ENCODE peak calls at places on chromosomes 5 and 9, in four cellular contexts. J is activated CD4-positive, CD25-positive, alpha-beta regulatory T cell treated with anti-CD3 and anti-CD28 coated beads, Interleukin-2, amount 50 U/mL, for 72 hours; S is right lobe of liver; O is H7. N is an unnamed sample.

GRCh38 chr5:149372041-149372805 is 6.9 kb downstream of the IL17B start:
- DNase-seq in S (no peak), J (no peak), O (no peak), N (no peak)

GRCh38 chr5:72302171-72302570 is 17.9 kb downstream of the MRPS27 start:
- DNase-seq in S (no peak), J (no peak), O (peak), N (no peak)

GRCh38 chr9:89549031-89549644 is 51.2 kb upstream of the SEMA4D start:
- DNase-seq in S (peak), O (peak), J (peak), N (peak)

GRCh38 chr5:142748568-142749249 is 21.5 kb upstream of the ARHGAP26 start:
- DNase-seq in S (peak), O (peak), J (peak), N (peak)

GRCh38 chr5:180101451-180102105 is 30.0 kb upstream of the RNF130 start:
- DNase-seq in J (peak), O (no peak), S (no peak), N (no peak)

GRCh38 chr9:38234479-38234878 is 158.0 kb upstream of the ALDH1B1 start:
- DNase-seq in O (no peak), S (no peak), J (no peak), N (no peak)

GRCh38 chr9:101639785-101640437 is 45.1 kb upstream of the PPP3R2 start:
- DNase-seq in O (no peak), J (no peak), S (no peak), N (no peak)

GRCh38 chr9:128124873-128125574 is 2.5 kb downstream of the PTGES2 start:
- DNase-seq in O (peak), J (no peak), S (peak), N (peak)

GRCh38 chr9:71647094-71647591 is 121.2 kb downstream of the CEMIP2 start:
- DNase-seq in J (peak), O (no peak), S (peak), N (peak)

GRCh38 chr5:759781-760362 is 24.7 kb downstream of the ZDHHC11B start:
- DNase-seq in J (no peak), O (peak), S (no peak), N (no peak)

GRCh38 chr5:36240779-36241635 is 718 bp downstream of the NADK2 start:
- DNase-seq in O (peak), J (no peak), S (peak), N (peak)

GRCh38 chr5:178272591-178272990 is 40.0 kb upstream of the PHYKPL start:
- DNase-seq in O (no peak), S (no peak), J (no peak), N (no peak)

GRCh38 chr9:108643756-108644510 is 211.9 kb downstream of the ACTL7B start:
- DNase-seq in J (no peak), S (no peak), O (no peak), N (no peak)

GRCh38 chr9:103757062-103757461 is 337.0 kb upstream of the SMC2 start:
- DNase-seq in J (no peak), O (no peak), S (no peak), N (no peak)

GRCh38 chr5:151155777-151156731 is 1.5 kb downstream of the ANXA6 start:
- DNase-seq in J (no peak), O (peak), S (peak), N (no peak)

GRCh38 chr9:93183663-93184438 is at the start of gene WNK2:
- DNase-seq in S (no peak), J (peak), O (peak), N (peak)

N was measured in posterior cingulate gyrus.